ENCODE peak calls at places on chromosomes 11 and 22, in four cellular contexts. G, A, D and L are unnamed samples.

GRCh38 chr22:22380098-22381030 is 128.2 kb downstream of the ZNF280B start:
- DNase-seq in D (no peak), A (no peak), G (peak; percentile 82), L (no peak)

GRCh38 chr11:19466314-19466713 is 225.6 kb upstream of the E2F8 start:
- DNase-seq in A (no peak), D (peak; percentile 26), G (no peak), L (no peak)

GRCh38 chr11:110000858-110001257 is 92.3 kb upstream of the ZC3H12C start:
- DNase-seq in D (no peak), A (no peak), G (no peak), L (no peak)

GRCh38 chr22:17228725-17229126 is 9.5 kb upstream of the ADA2 start:
- DNase-seq in G (no peak), A (no peak), D (no peak), L (no peak)

GRCh38 chr11:68956547-68957254 is 24.1 kb downstream of the MRGPRD start:
- DNase-seq in D (no peak), A (no peak), G (no peak), L (no peak)

GRCh38 chr11:2772544-2773031 is 72.8 kb upstream of the KCNQ1OT1 start:
- DNase-seq in A (no peak), G (no peak), D (no peak), L (no peak)

GRCh38 chr11:86955674-86956522 is 703 bp upstream of the FZD4 start:
- DNase-seq in G (peak; percentile 88), A (peak; percentile 10), D (peak; percentile 39), L (peak; percentile 59)

GRCh38 chr11:111531687-111532364 is 8.7 kb upstream of the LAYN start:
- DNase-seq in G (no peak), A (no peak), D (no peak), L (peak; percentile 48)

GRCh38 chr11:35282226-35282882 is 137.0 kb downstream of the SLC1A2 start:
- DNase-seq in A (no peak), G (no peak), D (no peak), L (no peak)

GRCh38 chr11:120125005-120125404 is 12.9 kb downstream of the TRIM29 start:
- DNase-seq in D (no peak), G (no peak), A (no peak), L (no peak)

GRCh38 chr11:67120456-67120855 is 1.4 kb downstream of the KDM2A start:
- DNase-seq in G (no peak), A (no peak), D (no peak), L (no peak)

GRCh38 chr22:49638788-49639187 is 188.9 kb downstream of the BRD1 start:
- DNase-seq in A (peak; percentile 19), D (peak; percentile 58), G (no peak), L (peak; percentile 29)

GRCh38 chr11:82747471-82747870 is 13.8 kb upstream of the FAM181B start:
- DNase-seq in D (no peak), A (no peak), G (no peak), L (no peak)

GRCh38 chr22:29205598-29206371 is at the start of gene EMID1:
- DNase-seq in A (no peak), G (peak; percentile 77), D (no peak), L (no peak)

GRCh38 chr22:17576475-17576874 is 13.2 kb downstream of the SLC25A18 start:
- DNase-seq in A (no peak), G (no peak), D (no peak), L (no peak)

GRCh38 chr11:113198907-113199660 is 115.3 kb upstream of the TTC12 start:
- DNase-seq in D (peak; percentile 87), A (peak; percentile 28), G (no peak), L (no peak)

GRCh38 chr11:1785749-1786261 is 22.1 kb upstream of the CTSD start:
- DNase-seq in G (no peak), D (no peak), A (no peak), L (no peak)